ENCODE peak calls at places on chromosomes 2 and 18, in eight cellular contexts. One of them, this sample, is unnamed.

GRCh38 chr2:237968048-237968862 is 1.4 kb downstream of the UBE2F start:
- DNase-seq in CD8-positive, alpha-beta T cell: peak; percentile 27
- DNase-seq in WTC11: no peak
- DNase-seq in stimulated activated naive B cell treated with anti-CD40 and anti-IgM and Interleukin-4, amounts not matched to agents 10 μg/mL and 1 μg/mL and 100 μg/mL, for 72 hours: peak; percentile 60
- DNase-seq in ELR: peak; percentile 23
- DNase-seq in frontal cortex: peak; percentile 71
- DNase-seq in bronchial epithelial cell: peak; percentile 44
- DNase-seq in activated CD8-positive, alpha-beta memory T cell treated with anti-CD3 and anti-CD28 coated beads for 24 hours: peak; percentile 68
- DNase-seq in this sample: peak; percentile 38

GRCh38 chr2:85792783-85793441 is 39.1 kb downstream of the ATOH8 start:
- DNase-seq in CD8-positive, alpha-beta T cell: no peak
- DNase-seq in WTC11: peak; percentile 9
- DNase-seq in stimulated activated naive B cell treated with anti-CD40 and anti-IgM and Interleukin-4, amounts not matched to agents 10 μg/mL and 1 μg/mL and 100 μg/mL, for 72 hours: no peak
- DNase-seq in ELR: peak; percentile 81
- DNase-seq in frontal cortex: no peak
- DNase-seq in bronchial epithelial cell: peak; percentile 65
- DNase-seq in activated CD8-positive, alpha-beta memory T cell treated with anti-CD3 and anti-CD28 coated beads for 24 hours: no peak
- DNase-seq in this sample: peak; percentile 73

GRCh38 chr2:169765523-169765922 is 31.9 kb downstream of the KLHL23 start:
- DNase-seq in CD8-positive, alpha-beta T cell: no peak
- DNase-seq in WTC11: no peak
- DNase-seq in stimulated activated naive B cell treated with anti-CD40 and anti-IgM and Interleukin-4, amounts not matched to agents 10 μg/mL and 1 μg/mL and 100 μg/mL, for 72 hours: no peak
- DNase-seq in ELR: peak; percentile 40
- DNase-seq in frontal cortex: no peak
- DNase-seq in bronchial epithelial cell: peak; percentile 76
- DNase-seq in activated CD8-positive, alpha-beta memory T cell treated with anti-CD3 and anti-CD28 coated beads for 24 hours: no peak
- DNase-seq in this sample: peak; percentile 43

GRCh38 chr2:134206573-134206972 is 47.3 kb upstream of the MGAT5 start:
- DNase-seq in CD8-positive, alpha-beta T cell: no peak
- DNase-seq in WTC11: no peak
- DNase-seq in stimulated activated naive B cell treated with anti-CD40 and anti-IgM and Interleukin-4, amounts not matched to agents 10 μg/mL and 1 μg/mL and 100 μg/mL, for 72 hours: no peak
- DNase-seq in ELR: peak; percentile 71
- DNase-seq in frontal cortex: no peak
- DNase-seq in bronchial epithelial cell: peak; percentile 50
- DNase-seq in activated CD8-positive, alpha-beta memory T cell treated with anti-CD3 and anti-CD28 coated beads for 24 hours: no peak
- DNase-seq in this sample: peak; percentile 79

GRCh38 chr2:48448274-48449061 is 81.5 kb upstream of the STON1 start:
- DNase-seq in CD8-positive, alpha-beta T cell: no peak
- DNase-seq in WTC11: no peak
- DNase-seq in stimulated activated naive B cell treated with anti-CD40 and anti-IgM and Interleukin-4, amounts not matched to agents 10 μg/mL and 1 μg/mL and 100 μg/mL, for 72 hours: no peak
- DNase-seq in ELR: peak; percentile 52
- DNase-seq in frontal cortex: no peak
- DNase-seq in bronchial epithelial cell: peak; percentile 47
- DNase-seq in activated CD8-positive, alpha-beta memory T cell treated with anti-CD3 and anti-CD28 coated beads for 24 hours: no peak
- DNase-seq in this sample: peak; percentile 57

GRCh38 chr2:199460101-199460671 is 2.4 kb upstream of the SATB2 start:
- DNase-seq in CD8-positive, alpha-beta T cell: no peak
- DNase-seq in WTC11: no peak
- DNase-seq in stimulated activated naive B cell treated with anti-CD40 and anti-IgM and Interleukin-4, amounts not matched to agents 10 μg/mL and 1 μg/mL and 100 μg/mL, for 72 hours: no peak
- DNase-seq in ELR: peak; percentile 70
- DNase-seq in frontal cortex: peak; percentile 30
- DNase-seq in bronchial epithelial cell: peak; percentile 20
- DNase-seq in activated CD8-positive, alpha-beta memory T cell treated with anti-CD3 and anti-CD28 coated beads for 24 hours: no peak
- DNase-seq in this sample: no peak

GRCh38 chr2:207970138-207970824 is 55.0 kb downstream of the PLEKHM3 start:
- DNase-seq in CD8-positive, alpha-beta T cell: no peak
- DNase-seq in WTC11: no peak
- DNase-seq in stimulated activated naive B cell treated with anti-CD40 and anti-IgM and Interleukin-4, amounts not matched to agents 10 μg/mL and 1 μg/mL and 100 μg/mL, for 72 hours: no peak
- DNase-seq in ELR: no peak
- DNase-seq in frontal cortex: no peak
- DNase-seq in bronchial epithelial cell: no peak
- DNase-seq in activated CD8-positive, alpha-beta memory T cell treated with anti-CD3 and anti-CD28 coated beads for 24 hours: no peak
- DNase-seq in this sample: no peak

GRCh38 chr2:135916232-135916631 is 40.0 kb upstream of the MCM6 start:
- DNase-seq in CD8-positive, alpha-beta T cell: no peak
- DNase-seq in WTC11: no peak
- DNase-seq in stimulated activated naive B cell treated with anti-CD40 and anti-IgM and Interleukin-4, amounts not matched to agents 10 μg/mL and 1 μg/mL and 100 μg/mL, for 72 hours: no peak
- DNase-seq in ELR: peak; percentile 57
- DNase-seq in frontal cortex: no peak
- DNase-seq in bronchial epithelial cell: peak; percentile 45
- DNase-seq in activated CD8-positive, alpha-beta memory T cell treated with anti-CD3 and anti-CD28 coated beads for 24 hours: no peak
- DNase-seq in this sample: no peak

GRCh38 chr2:29010946-29011649 is 30.0 kb downstream of the TOGARAM2 start:
- DNase-seq in CD8-positive, alpha-beta T cell: peak; percentile 38
- DNase-seq in WTC11: no peak
- DNase-seq in stimulated activated naive B cell treated with anti-CD40 and anti-IgM and Interleukin-4, amounts not matched to agents 10 μg/mL and 1 μg/mL and 100 μg/mL, for 72 hours: peak; percentile 15
- DNase-seq in ELR: no peak
- DNase-seq in frontal cortex: no peak
- DNase-seq in bronchial epithelial cell: no peak
- DNase-seq in activated CD8-positive, alpha-beta memory T cell treated with anti-CD3 and anti-CD28 coated beads for 24 hours: peak; percentile 73
- DNase-seq in this sample: peak; percentile 82

GRCh38 chr2:100780203-100781008 is 39.5 kb upstream of the NPAS2 start:
- DNase-seq in CD8-positive, alpha-beta T cell: no peak
- DNase-seq in WTC11: no peak
- DNase-seq in stimulated activated naive B cell treated with anti-CD40 and anti-IgM and Interleukin-4, amounts not matched to agents 10 μg/mL and 1 μg/mL and 100 μg/mL, for 72 hours: no peak
- DNase-seq in ELR: peak; percentile 92
- DNase-seq in frontal cortex: no peak
- DNase-seq in bronchial epithelial cell: peak; percentile 92
- DNase-seq in activated CD8-positive, alpha-beta memory T cell treated with anti-CD3 and anti-CD28 coated beads for 24 hours: no peak
- DNase-seq in this sample: no peak

GRCh38 chr18:34493099-34493544 is 217.0 kb upstream of the DTNA start:
- DNase-seq in CD8-positive, alpha-beta T cell: no peak
- DNase-seq in WTC11: peak; percentile 61
- DNase-seq in stimulated activated naive B cell treated with anti-CD40 and anti-IgM and Interleukin-4, amounts not matched to agents 10 μg/mL and 1 μg/mL and 100 μg/mL, for 72 hours: no peak
- DNase-seq in ELR: peak; percentile 13
- DNase-seq in frontal cortex: peak; percentile 69
- DNase-seq in bronchial epithelial cell: peak; percentile 85
- DNase-seq in activated CD8-positive, alpha-beta memory T cell treated with anti-CD3 and anti-CD28 coated beads for 24 hours: no peak
- DNase-seq in this sample: peak; percentile 74

GRCh38 chr2:241019441-241020139 is 21.2 kb downstream of the SNED1 start:
- DNase-seq in CD8-positive, alpha-beta T cell: no peak
- DNase-seq in WTC11: no peak
- DNase-seq in stimulated activated naive B cell treated with anti-CD40 and anti-IgM and Interleukin-4, amounts not matched to agents 10 μg/mL and 1 μg/mL and 100 μg/mL, for 72 hours: no peak
- DNase-seq in ELR: no peak
- DNase-seq in frontal cortex: no peak
- DNase-seq in bronchial epithelial cell: no peak
- DNase-seq in activated CD8-positive, alpha-beta memory T cell treated with anti-CD3 and anti-CD28 coated beads for 24 hours: peak; percentile 28
- DNase-seq in this sample: no peak

GRCh38 chr2:10935953-10936942 is 24.5 kb downstream of the KCNF1 start:
- DNase-seq in CD8-positive, alpha-beta T cell: no peak
- DNase-seq in WTC11: no peak
- DNase-seq in stimulated activated naive B cell treated with anti-CD40 and anti-IgM and Interleukin-4, amounts not matched to agents 10 μg/mL and 1 μg/mL and 100 μg/mL, for 72 hours: no peak
- DNase-seq in ELR: peak; percentile 98
- DNase-seq in frontal cortex: no peak
- DNase-seq in bronchial epithelial cell: peak; percentile 99
- DNase-seq in activated CD8-positive, alpha-beta memory T cell treated with anti-CD3 and anti-CD28 coated beads for 24 hours: no peak
- DNase-seq in this sample: peak; percentile 99

GRCh38 chr2:117812443-117812842 is 2.0 kb upstream of the DDX18 start:
- DNase-seq in CD8-positive, alpha-beta T cell: no peak
- DNase-seq in WTC11: no peak
- DNase-seq in stimulated activated naive B cell treated with anti-CD40 and anti-IgM and Interleukin-4, amounts not matched to agents 10 μg/mL and 1 μg/mL and 100 μg/mL, for 72 hours: no peak
- DNase-seq in ELR: no peak
- DNase-seq in frontal cortex: no peak
- DNase-seq in bronchial epithelial cell: no peak
- DNase-seq in activated CD8-positive, alpha-beta memory T cell treated with anti-CD3 and anti-CD28 coated beads for 24 hours: no peak
- DNase-seq in this sample: no peak

GRCh38 chr2:201363857-201364560 is 6.9 kb upstream of the FLACC1 start:
- DNase-seq in CD8-positive, alpha-beta T cell: no peak
- DNase-seq in WTC11: no peak
- DNase-seq in stimulated activated naive B cell treated with anti-CD40 and anti-IgM and Interleukin-4, amounts not matched to agents 10 μg/mL and 1 μg/mL and 100 μg/mL, for 72 hours: peak; percentile 3
- DNase-seq in ELR: peak; percentile 85
- DNase-seq in frontal cortex: no peak
- DNase-seq in bronchial epithelial cell: peak; percentile 71
- DNase-seq in activated CD8-positive, alpha-beta memory T cell treated with anti-CD3 and anti-CD28 coated beads for 24 hours: peak; percentile 68
- DNase-seq in this sample: peak; percentile 39

GRCh38 chr2:26988165-26988879 is 17.9 kb downstream of the MAPRE3 start:
- DNase-seq in CD8-positive, alpha-beta T cell: no peak
- DNase-seq in WTC11: no peak
- DNase-seq in stimulated activated naive B cell treated with anti-CD40 and anti-IgM and Interleukin-4, amounts not matched to agents 10 μg/mL and 1 μg/mL and 100 μg/mL, for 72 hours: no peak
- DNase-seq in ELR: peak; percentile 63
- DNase-seq in frontal cortex: no peak
- DNase-seq in bronchial epithelial cell: peak; percentile 40
- DNase-seq in activated CD8-positive, alpha-beta memory T cell treated with anti-CD3 and anti-CD28 coated beads for 24 hours: no peak
- DNase-seq in this sample: peak; percentile 70

This sample was measured in brain microvascular endothelial cell.